ENCODE peak calls at places on chromosomes 7 and 10, in nine cellular contexts. Z is Panc1, G is A549, N is AG04450, F is natural killer cell, B is cardiac muscle cell, R is neural crest cell, M is GM06990, D is GM20000. C is an unnamed sample.

GRCh38 chr7:50681451-50682045 is 101.1 kb downstream of the GRB10 start:
- DNase-seq in Z (no peak), G (no peak), N (no peak), F (no peak), B (no peak), R (no peak), M (no peak), D (no peak), C (no peak)

GRCh38 chr10:104766341-104766740 is 125.3 kb downstream of the SORCS3 start:
- DNase-seq in Z (no peak), G (no peak), N (no peak), F (no peak), B (peak; percentile 3), R (no peak), M (no peak), D (no peak), C (no peak)

GRCh38 chr10:118792501-118792900 is 37.7 kb upstream of the CACUL1 start:
- DNase-seq in Z (no peak), G (no peak), N (no peak), F (no peak), B (peak; percentile 55), R (no peak), M (no peak), D (no peak), C (no peak)

GRCh38 chr7:44306608-44307007 is 18.8 kb downstream of the CAMK2B start:
- DNase-seq in Z (no peak), G (no peak), N (no peak), F (no peak), B (no peak), R (no peak), M (no peak), D (peak; percentile 33), C (no peak)

GRCh38 chr10:100621360-100622205 is 85.8 kb downstream of the HIF1AN start:
- DNase-seq in Z (no peak), G (peak; percentile 24), N (no peak), F (no peak), B (peak; percentile 52), R (no peak), M (peak; percentile 23), D (peak; percentile 47), C (no peak)

GRCh38 chr10:24793648-24794379 is 70.1 kb upstream of the ARHGAP21 start:
- DNase-seq in Z (no peak), G (no peak), N (no peak), F (no peak), B (peak; percentile 29), R (no peak), M (no peak), D (no peak), C (no peak)

GRCh38 chr7:57403601-57404342 is 46.2 kb upstream of the ZNF716 start:
- DNase-seq in Z (no peak), G (no peak), N (no peak), F (no peak), B (no peak), R (no peak), M (no peak), D (no peak), C (no peak)

GRCh38 chr7:15839415-15840100 is 153.1 kb upstream of the MEOX2 start:
- DNase-seq in Z (no peak), G (no peak), N (no peak), F (no peak), B (peak; percentile 76), R (peak; percentile 3), M (no peak), D (no peak), C (no peak)

GRCh38 chr7:30912986-30913671 is 1.5 kb downstream of the AQP1 start:
- DNase-seq in Z (no peak), G (no peak), N (no peak), F (no peak), B (no peak), R (no peak), M (no peak), D (no peak), C (no peak)

GRCh38 chr7:88866265-88866863 is 70.8 kb upstream of the TEX47 start:
- DNase-seq in Z (no peak), G (no peak), N (no peak), F (no peak), B (no peak), R (no peak), M (no peak), D (no peak), C (no peak)

GRCh38 chr10:131885391-131886165 is 15.2 kb upstream of the PPP2R2D start:
- DNase-seq in Z (no peak), G (peak; percentile 76), N (peak; percentile 13), F (peak; percentile 81), B (peak; percentile 76), R (peak; percentile 85), M (peak; percentile 67), D (peak; percentile 84), C (peak; percentile 41)

DNA sequence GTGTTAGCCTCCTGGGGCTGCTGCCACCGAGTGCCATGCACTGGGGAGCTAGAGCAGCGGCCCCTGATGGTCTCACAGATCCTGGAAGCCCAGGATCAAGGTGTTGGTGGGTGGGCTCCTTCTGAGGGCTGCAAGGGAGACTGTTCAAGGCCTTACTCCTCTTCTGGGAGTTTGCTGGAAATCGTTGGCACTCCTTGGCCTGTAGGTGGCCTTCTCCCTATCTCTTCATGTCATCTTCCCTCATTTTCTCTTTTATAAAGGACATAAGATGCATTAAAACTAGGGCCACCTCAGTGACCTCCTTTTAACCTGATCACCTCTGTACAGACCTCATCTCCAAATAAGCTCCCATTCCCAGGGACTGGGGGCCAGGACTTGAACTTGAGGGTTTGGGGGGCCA is 27.0 kb upstream of the ZNF862 start:
- DNase-seq in Z (no peak), G (peak; percentile 31), N (no peak), F (no peak), B (no peak), R (no peak), M (no peak), D (no peak), C (no peak)
- TF ChIP-seq CTCF in Z (peak; percentile 65), G (peak; percentile 4), N (peak; percentile 31), F (no peak), B (peak; percentile 21), R (peak; percentile 35), M (peak; percentile 21), D (no peak), C (peak; percentile 29)

GRCh38 chr10:63605568-63605967 is 84.4 kb downstream of the REEP3 start:
- DNase-seq in Z (no peak), G (no peak), N (no peak), F (no peak), B (no peak), R (no peak), M (no peak), D (no peak), C (no peak)
- TF ChIP-seq CTCF in Z (no peak), G (no peak), N (no peak), F (no peak), B (no peak), R (no peak), M (no peak), D (no peak), C (no peak)

DNA sequence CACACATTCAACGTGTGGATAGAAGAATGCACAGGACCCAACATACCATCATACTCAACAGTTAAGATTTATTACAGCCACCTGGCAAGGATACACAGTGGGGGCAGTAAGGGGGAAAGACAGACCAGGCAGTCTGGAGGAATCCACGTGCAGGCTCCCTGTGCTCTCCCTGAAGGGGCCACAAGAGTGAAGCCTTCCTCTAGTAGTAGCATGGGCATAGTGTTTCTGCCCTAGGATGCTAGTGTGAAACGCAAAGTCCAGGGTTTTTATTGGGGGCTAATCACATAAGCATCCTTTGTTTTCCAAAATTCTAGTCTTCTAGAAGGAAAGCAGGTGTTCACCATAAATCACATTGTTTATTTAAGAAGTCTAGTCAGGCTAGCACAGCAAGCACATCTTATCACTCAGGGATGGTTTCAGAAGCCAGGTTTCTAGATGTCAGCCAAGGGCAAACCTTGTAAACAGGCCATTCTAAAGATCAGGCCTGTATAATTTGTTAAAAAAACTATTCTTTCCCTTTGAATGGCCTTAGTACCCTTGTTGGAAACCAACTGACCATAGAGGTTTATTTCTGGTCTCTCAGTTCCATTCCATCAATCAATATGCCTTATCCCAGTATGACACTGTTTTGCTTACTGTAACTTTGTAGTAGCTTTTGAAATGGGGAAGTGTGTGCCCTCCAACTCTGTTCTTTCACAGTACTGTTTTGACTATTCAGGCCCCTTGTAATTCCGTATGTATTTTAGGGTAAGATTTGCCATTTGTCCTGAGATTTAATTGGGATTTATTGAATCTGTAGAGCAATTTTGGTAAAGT is 12.4 kb upstream of the TFAM start:
- DNase-seq in Z (no peak), G (no peak), N (no peak), F (no peak), B (no peak), R (no peak), M (peak; percentile 20), D (no peak), C (no peak)
- TF ChIP-seq CTCF in Z (no peak), G (no peak), N (no peak), F (no peak), B (no peak), R (no peak), M (no peak), D (no peak), C (no peak)

GRCh38 chr7:55018361-55019328 is at the start of gene EGFR:
- DNase-seq in Z (no peak), G (peak; percentile 75), N (peak; percentile 34), F (no peak), B (peak; percentile 87), R (peak; percentile 58), M (no peak), D (peak; percentile 65), C (peak; percentile 60)

GRCh38 chr7:55021053-55021452 is 2.2 kb downstream of the EGFR start:
- DNase-seq in Z (no peak), G (no peak), N (no peak), F (no peak), B (no peak), R (no peak), M (no peak), D (no peak), C (no peak)

GRCh38 chr7:55019329-55019690 is 493 bp downstream of the EGFR start:
- DNase-seq in Z (no peak), G (no peak), N (no peak), F (no peak), B (no peak), R (peak; percentile 23), M (no peak), D (peak; percentile 63), C (no peak)

GRCh38 chr7:55020481-55020871 is 1.7 kb downstream of the EGFR start:
- DNase-seq in Z (no peak), G (peak; percentile 57), N (no peak), F (no peak), B (peak; percentile 64), R (no peak), M (no peak), D (no peak), C (no peak)

DNA sequence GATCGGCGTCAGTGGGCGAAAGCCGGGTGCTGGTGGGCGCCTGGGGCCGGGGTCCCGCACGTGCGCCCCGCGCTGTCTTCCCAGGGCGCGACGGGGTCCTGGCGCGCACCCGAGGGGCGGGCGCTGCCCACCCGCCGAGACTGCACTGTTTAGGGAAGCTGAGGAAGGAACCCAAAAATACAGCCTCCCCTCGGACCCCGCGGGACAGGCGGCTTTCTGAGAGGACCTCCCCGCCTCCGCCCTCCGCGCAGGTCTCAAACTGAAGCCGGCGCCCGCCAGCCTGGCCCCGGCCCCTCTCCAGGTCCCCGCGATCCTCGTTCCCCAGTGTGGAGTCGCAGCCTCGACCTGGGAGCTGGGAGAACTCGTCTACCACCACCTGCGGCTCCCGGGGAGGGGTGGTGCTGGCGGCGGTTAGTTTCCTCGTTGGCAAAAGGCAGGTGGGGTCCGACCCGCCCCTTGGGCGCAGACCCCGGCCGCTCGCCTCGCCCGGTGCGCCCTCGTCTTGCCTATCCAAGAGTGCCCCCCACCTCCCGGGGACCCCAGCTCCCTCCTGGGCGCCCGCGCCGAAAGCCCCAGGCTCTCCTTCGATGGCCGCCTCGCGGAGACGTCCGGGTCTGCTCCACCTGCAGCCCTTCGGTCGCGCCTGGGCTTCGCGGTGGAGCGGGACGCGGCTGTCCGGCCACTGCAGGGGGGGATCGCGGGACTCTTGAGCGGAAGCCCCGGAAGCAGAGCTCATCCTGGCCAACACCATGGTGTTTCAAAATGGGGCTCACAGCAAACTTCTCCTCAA is 1.1 kb downstream of the EGFR start:
- DNase-seq in Z (no peak), G (no peak), N (no peak), F (no peak), B (no peak), R (peak; percentile 8), M (no peak), D (peak; percentile 52), C (peak; percentile 31)
- TF ChIP-seq CTCF in Z (no peak), G (no peak), N (no peak), F (no peak), B (peak; percentile 12), R (no peak), M (no peak), D (no peak), C (no peak)

C was measured in D721Med.